ENCODE peak calls at places on chromosomes 2 and 18, in ten cellular contexts. A is dorsolateral prefrontal cortex; W is left ventricle myocardium superior; Y is ovary; V is NCI-H1417; M is stimulated activated CD4-positive, alpha-beta T cell treated with anti-CD3 and anti-CD28 coated beads, Interleukin-2, amount 100 ng/mL, for 4 hours; G is M059J; O is iPS-NIHi11; C is retina; D is SK-MEL-5. J is an unnamed sample.

GRCh38 chr2:196230051-196230450 is 58.7 kb upstream of the STK17B start:
- DNase-seq in A (no peak), W (no peak), Y (no peak), V (no peak), M (no peak), G (no peak), O (no peak), C (no peak), D (no peak), J (no peak)

GRCh38 chr2:85504434-85505261 is 34.3 kb upstream of the MAT2A start:
- DNase-seq in A (no peak), W (no peak), Y (no peak), V (no peak), M (no peak), G (peak; percentile 99), O (no peak), C (peak; percentile 61), D (peak; percentile 74), J (no peak)

GRCh38 chr2:160592401-160592800 is 98.8 kb upstream of the RBMS1 start:
- DNase-seq in A (no peak), W (no peak), Y (no peak), V (no peak), M (no peak), G (no peak), O (no peak), C (no peak), D (no peak), J (no peak)

GRCh38 chr2:101223814-101224231 is 28.9 kb upstream of the CNOT11 start:
- DNase-seq in A (no peak), W (no peak), Y (no peak), V (peak; percentile 46), M (no peak), G (peak; percentile 84), O (no peak), C (no peak), D (no peak), J (peak; percentile 60)

GRCh38 chr2:158094487-158095092 is 7.1 kb upstream of the UPP2 start:
- DNase-seq in A (no peak), W (no peak), Y (no peak), V (no peak), M (no peak), G (no peak), O (no peak), C (no peak), D (no peak), J (no peak)

GRCh38 chr2:23465982-23466381 is 81.0 kb downstream of the KLHL29 start:
- DNase-seq in A (no peak), W (no peak), Y (no peak), V (no peak), M (no peak), G (no peak), O (no peak), C (no peak), D (no peak), J (no peak)

GRCh38 chr2:100413586-100413985 is 3.9 kb downstream of the CHST10 start:
- DNase-seq in A (no peak), W (no peak), Y (no peak), V (no peak), M (no peak), G (no peak), O (no peak), C (no peak), D (no peak), J (no peak)

GRCh38 chr18:74380916-74381315 is 65.3 kb downstream of the C18orf63 start:
- DNase-seq in A (no peak), W (no peak), Y (no peak), V (no peak), M (no peak), G (no peak), O (no peak), C (no peak), D (no peak), J (no peak)

GRCh38 chr2:43210467-43211303 is 15.7 kb downstream of the ZFP36L2 start:
- DNase-seq in A (no peak), W (peak; percentile 71), Y (peak; percentile 85), V (no peak), M (peak; percentile 46), G (no peak), O (no peak), C (peak; percentile 76), D (no peak), J (no peak)

GRCh38 chr2:126637393-126637792 is 18.6 kb upstream of the GYPC start:
- DNase-seq in A (no peak), W (no peak), Y (no peak), V (no peak), M (no peak), G (no peak), O (no peak), C (no peak), D (no peak), J (no peak)